ENCODE peak calls at places on chromosomes 4 and X, in eight cellular contexts. R, Q, F, M, Y, E, S and X are unnamed samples.

GRCh38 chrX:102154900-102155805 is 624 bp downstream of the BEX5 start:
- DNase-seq in R (peak; percentile 14), Q (no peak), F (no peak), M (peak; percentile 2), Y (no peak), E (no peak), S (peak; percentile 21), X (peak; percentile 1)

GRCh38 chr4:62670509-62670908 is 1470.4 kb downstream of the ADGRL3 start:
- DNase-seq in R (no peak), Q (no peak), F (no peak), M (no peak), Y (no peak), E (no peak), S (no peak), X (no peak)

GRCh38 chr4:2763511-2763967 is 7.4 kb upstream of the TNIP2 start:
- DNase-seq in R (no peak), Q (no peak), F (no peak), M (no peak), Y (no peak), E (no peak), S (no peak), X (no peak)

GRCh38 chr4:186485621-186486062 is 69.7 kb downstream of the MTNR1A start:
- DNase-seq in R (no peak), Q (peak; percentile 29), F (no peak), M (no peak), Y (no peak), E (no peak), S (no peak), X (no peak)

GRCh38 chr4:19983072-19983471 is 268.6 kb upstream of the SLIT2 start:
- DNase-seq in R (no peak), Q (peak; percentile 94), F (no peak), M (no peak), Y (no peak), E (no peak), S (no peak), X (no peak)

GRCh38 chr4:166493828-166494432 is 620.9 kb downstream of the TLL1 start:
- DNase-seq in R (no peak), Q (peak; percentile 1), F (no peak), M (no peak), Y (no peak), E (no peak), S (no peak), X (no peak)

GRCh38 chr4:129094347-129094746 is 1.0 kb upstream of the SCLT1 start:
- DNase-seq in R (no peak), Q (no peak), F (no peak), M (no peak), Y (no peak), E (no peak), S (no peak), X (no peak)

GRCh38 chr4:123093247-123093646 is 170.8 kb upstream of the NUDT6 start:
- DNase-seq in R (no peak), Q (no peak), F (no peak), M (no peak), Y (no peak), E (no peak), S (no peak), X (no peak)

GRCh38 chr4:11505225-11505971 is 76.7 kb upstream of the HS3ST1 start:
- DNase-seq in R (peak; percentile 69), Q (no peak), F (peak; percentile 96), M (no peak), Y (no peak), E (no peak), S (peak; percentile 8), X (no peak)

GRCh38 chr4:121711263-121712000 is 14.7 kb upstream of the ANXA5 start:
- DNase-seq in R (peak; percentile 75), Q (peak; percentile 97), F (peak; percentile 84), M (no peak), Y (peak; percentile 53), E (no peak), S (peak; percentile 69), X (no peak)

GRCh38 chr4:39166177-39166576 is 16.2 kb upstream of the WDR19 start:
- DNase-seq in R (no peak), Q (no peak), F (no peak), M (no peak), Y (no peak), E (no peak), S (no peak), X (no peak)

GRCh38 chrX:97854071-97854470 is 970.4 kb downstream of the RPA4 start:
- DNase-seq in R (no peak), Q (no peak), F (no peak), M (no peak), Y (no peak), E (no peak), S (no peak), X (no peak)

GRCh38 chrX:17022205-17022604 is 75.7 kb downstream of the REPS2 start:
- DNase-seq in R (no peak), Q (peak; percentile 63), F (no peak), M (no peak), Y (no peak), E (no peak), S (no peak), X (no peak)

GRCh38 chr4:33162122-33162521 is 2442.0 kb downstream of the PCDH7 start:
- DNase-seq in R (no peak), Q (peak; percentile 2), F (no peak), M (no peak), Y (no peak), E (no peak), S (no peak), X (no peak)

GRCh38 chr4:182584016-182584415 is 333.2 kb downstream of the DCTD start:
- DNase-seq in R (no peak), Q (no peak), F (no peak), M (no peak), Y (no peak), E (no peak), S (no peak), X (no peak)

GRCh38 chr4:84879651-84880200 is 86.8 kb downstream of the WDFY3 start:
- DNase-seq in R (no peak), Q (peak; percentile 57), F (no peak), M (no peak), Y (no peak), E (no peak), S (no peak), X (no peak)

GRCh38 chr4:103499094-103499493 is 220.7 kb downstream of the TACR3 start:
- DNase-seq in R (no peak), Q (peak; percentile 48), F (no peak), M (no peak), Y (no peak), E (no peak), S (no peak), X (no peak)

GRCh38 chr4:7166981-7167700 is 25.2 kb upstream of the SORCS2 start:
- DNase-seq in R (no peak), Q (no peak), F (no peak), M (no peak), Y (no peak), E (no peak), S (no peak), X (no peak)